ENCODE peak calls at places on chromosomes 1 and 21, in five cellular contexts. T is neural progenitor cell, J is HCT116, Q is IMR-90, X is PC-3. S is an unnamed sample.

GRCh38 chr1:17507916-17508315 is 31.6 kb upstream of the ARHGEF10L start:
- DNase-seq in X (peak), Q (no peak), J (no peak), T (peak), S (peak)

GRCh38 chr1:162087118-162087517 is 17.6 kb downstream of the NOS1AP start:
- DNase-seq in T (no peak), J (no peak), X (no peak), Q (no peak), S (peak)

GRCh38 chr1:180234369-180235076 is 4.5 kb downstream of the LHX4 start:
- DNase-seq in T (peak), Q (no peak), X (no peak), J (no peak), S (no peak)

GRCh38 chr1:20440785-20441200 is 45.2 kb downstream of the CAMK2N1 start:
- DNase-seq in J (peak), X (peak), T (peak), Q (peak), S (peak)

GRCh38 chr1:2391034-2391384 is 345 bp downstream of the MORN1 start:
- DNase-seq in T (peak), Q (no peak), J (no peak), X (no peak), S (peak)

GRCh38 chr1:200217703-200218102 is 190.2 kb downstream of the NR5A2 start:
- DNase-seq in Q (no peak), T (no peak), J (no peak), X (no peak), S (no peak)

GRCh38 chr1:155889566-155889965 is 21.6 kb downstream of the RIT1 start:
- DNase-seq in X (no peak), Q (peak), T (no peak), J (no peak), S (peak)

GRCh38 chr1:30451532-30452125 is 271.8 kb downstream of the MATN1 start:
- DNase-seq in Q (no peak), X (no peak), J (no peak), T (no peak), S (no peak)

GRCh38 chr1:117232551-117232950 is 21.8 kb upstream of the VTCN1 start:
- DNase-seq in J (no peak), X (peak), T (no peak), Q (no peak), S (no peak)

GRCh38 chr1:110337704-110338199 is 1.4 kb upstream of the RBM15 start:
- DNase-seq in Q (no peak), X (no peak), T (peak), J (no peak), S (peak)

GRCh38 chr1:229905652-229906051 is 161.4 kb upstream of the GALNT2 start:
- DNase-seq in T (no peak), X (no peak), Q (no peak), J (no peak), S (no peak)

GRCh38 chr1:31586376-31587327 is 10.3 kb downstream of the TINAGL1 start:
- DNase-seq in X (no peak), Q (no peak), J (no peak), T (no peak), S (no peak)

GRCh38 chr1:12048376-12048775 is 14.7 kb upstream of the TNFRSF8 start:
- DNase-seq in X (no peak), J (no peak), T (no peak), Q (no peak), S (no peak)

GRCh38 chr1:179938752-179939151 is 15.9 kb upstream of the CEP350 start:
- DNase-seq in Q (peak), T (no peak), X (peak), J (no peak), S (peak)

GRCh38 chr1:204961765-204962419 is 81.1 kb upstream of the CNTN2 start:
- DNase-seq in Q (no peak), J (no peak), T (no peak), X (no peak), S (peak)

GRCh38 chr1:6512245-6512907 is 20.9 kb upstream of the PLEKHG5 start:
- DNase-seq in J (no peak), X (no peak), Q (no peak), T (no peak), S (no peak)

GRCh38 chr1:75768021-75768420 is 18.0 kb upstream of the RABGGTB start:
- DNase-seq in X (no peak), Q (no peak), J (no peak), T (no peak), S (no peak)

GRCh38 chr1:187948170-187948794 is 1119.5 kb downstream of the PLA2G4A start:
- DNase-seq in X (no peak), T (no peak), Q (no peak), J (no peak), S (no peak)

GRCh38 chr1:149903836-149904491 is 4.6 kb downstream of the BOLA1 start:
- DNase-seq in Q (no peak), X (no peak), T (no peak), J (no peak), S (no peak)

GRCh38 chr1:41496080-41497055 is 11.9 kb upstream of the EDN2 start:
- DNase-seq in Q (peak), T (peak), J (peak), X (peak), S (peak)

GRCh38 chr1:110111081-110111480 is 1.2 kb upstream of the UBL4B start:
- DNase-seq in T (no peak), Q (no peak), J (no peak), X (no peak), S (no peak)

GRCh38 chr21:43318841-43319781 is 107.8 kb downstream of the SIK1 start:
- DNase-seq in J (no peak), Q (peak), T (no peak), X (peak), S (peak)

GRCh38 chr21:28299946-28300345 is 692.7 kb downstream of the LTN1 start:
- DNase-seq in X (peak), Q (no peak), J (no peak), T (no peak), S (no peak)

GRCh38 chr21:28294046-28294445 is 698.6 kb downstream of the LTN1 start:
- DNase-seq in T (no peak), J (no peak), Q (peak), X (peak), S (peak)

GRCh38 chr21:28298251-28298672 is 694.4 kb downstream of the LTN1 start:
- DNase-seq in T (no peak), J (no peak), X (peak), Q (peak), S (peak)
- H2AFZ ChIP-seq in T (no peak), J (no peak), X (no peak), Q (no peak), S (peak)

DNA sequence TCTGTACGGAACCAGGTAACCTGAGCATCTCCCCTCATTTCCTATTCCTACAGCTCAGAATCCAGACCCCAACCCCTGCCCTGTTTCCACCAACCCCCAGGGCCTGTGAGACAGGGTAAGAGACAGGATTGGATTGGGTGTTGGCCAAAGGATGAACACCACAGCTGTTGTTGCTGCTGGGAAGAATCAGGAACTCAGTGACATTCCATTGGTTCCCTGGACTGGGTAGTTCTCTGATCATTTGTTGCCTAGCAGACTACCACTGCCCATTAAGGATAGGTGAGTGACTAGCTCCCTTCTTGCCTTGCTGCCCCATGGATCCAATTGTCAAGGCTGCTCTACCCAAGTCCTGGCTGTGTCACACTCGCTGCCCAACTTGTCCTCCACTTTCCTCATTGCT is 10.0 kb downstream of the NCSTN start:
- DNase-seq in Q (peak), T (no peak), X (no peak), J (no peak), S (peak)
- H2AFZ ChIP-seq in Q (no peak), T (no peak), X (no peak), J (no peak), S (no peak)

GRCh38 chr1:199073166-199073565 is 434.3 kb downstream of the PTPRC start:
- DNase-seq in T (no peak), Q (no peak), X (peak), J (no peak), S (no peak)

GRCh38 chr1:199064971-199065370 is 426.1 kb downstream of the PTPRC start:
- DNase-seq in X (peak), T (no peak), J (no peak), Q (no peak), S (no peak)

GRCh38 chr1:199071080-199071479 is 432.2 kb downstream of the PTPRC start:
- DNase-seq in X (no peak), T (no peak), Q (no peak), J (no peak), S (no peak)

GRCh38 chr1:199067483-199067882 is 428.6 kb downstream of the PTPRC start:
- DNase-seq in T (no peak), Q (no peak), J (no peak), X (no peak), S (no peak)
- H2AFZ ChIP-seq in T (no peak), Q (no peak), J (no peak), X (no peak), S (peak)

GRCh38 chr1:27626031-27626935 is 8.7 kb downstream of the FGR start:
- DNase-seq in Q (no peak), T (no peak), X (no peak), J (no peak), S (no peak)
- H2AFZ ChIP-seq in Q (no peak), T (no peak), X (no peak), J (no peak), S (no peak)

GRCh38 chr21:42039470-42039901 is 29.3 kb upstream of the ZBTB21 start:
- DNase-seq in Q (peak), T (no peak), J (no peak), X (peak), S (peak)
- H2AFZ ChIP-seq in Q (peak), T (no peak), J (no peak), X (no peak), S (no peak)

GRCh38 chr1:8154621-8155052 is 128.5 kb upstream of the ERRFI1 start:
- DNase-seq in X (peak), T (peak), J (peak), Q (peak), S (no peak)
- H2AFZ ChIP-seq in X (peak), T (no peak), J (no peak), Q (peak), S (no peak)

GRCh38 chr1:164707868-164708331 is 148.9 kb downstream of the PBX1 start:
- DNase-seq in T (no peak), J (peak), X (peak), Q (peak), S (peak)
- H2AFZ ChIP-seq in T (no peak), J (no peak), X (peak), Q (peak), S (no peak)

DNA sequence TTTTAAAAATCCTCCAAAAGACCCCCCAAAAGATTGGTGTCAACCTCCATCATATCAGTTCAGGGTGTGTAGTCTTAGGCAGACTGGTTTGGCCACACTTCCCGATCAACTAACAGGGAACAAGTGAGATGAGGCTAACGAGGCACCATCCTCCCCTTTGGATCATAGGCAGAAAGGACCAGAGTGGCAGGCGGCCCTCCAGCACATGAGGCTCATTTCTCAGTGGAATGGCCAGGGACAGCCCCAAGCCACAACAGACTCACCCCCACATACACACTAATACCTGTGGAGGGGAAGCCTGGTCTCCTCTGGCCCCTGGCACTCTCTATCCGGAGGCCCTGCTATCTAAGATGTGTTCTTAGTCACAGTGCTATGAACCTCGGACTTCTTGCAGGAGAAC is 17.3 kb upstream of the CAPN2 start:
- DNase-seq in Q (no peak), J (no peak), T (no peak), X (no peak), S (no peak)
- H2AFZ ChIP-seq in Q (peak), J (no peak), T (peak), X (no peak), S (no peak)

GRCh38 chr1:145886811-145887210 is 1.1 kb upstream of the ANKRD35 start:
- DNase-seq in T (no peak), Q (no peak), X (no peak), J (no peak), S (no peak)
- H2AFZ ChIP-seq in T (no peak), Q (no peak), X (no peak), J (no peak), S (no peak)

S was measured in GM23248.